ENCODE peak calls at places on chromosomes 7 and 10, in ten cellular contexts. One of them, this sample, is unnamed.

GRCh38 chr10:45433716-45434469 is 59.9 kb downstream of the ALOX5 start:
- DNase-seq in GM23338: no peak
- DNase-seq in coronary artery: no peak
- DNase-seq in fibroblast of lung: no peak
- DNase-seq in cardiac muscle cell: no peak
- DNase-seq in thyroid gland: no peak
- DNase-seq in lower lobe of right lung: no peak
- DNase-seq in PC-9: no peak
- DNase-seq in ovary: no peak
- DNase-seq in left lung: no peak
- DNase-seq in this sample: no peak

GRCh38 chr10:58642283-58642682 is 129.6 kb downstream of the BICC1 start:
- DNase-seq in GM23338: no peak
- DNase-seq in coronary artery: no peak
- DNase-seq in fibroblast of lung: no peak
- DNase-seq in cardiac muscle cell: peak
- DNase-seq in thyroid gland: no peak
- DNase-seq in lower lobe of right lung: no peak
- DNase-seq in PC-9: no peak
- DNase-seq in ovary: no peak
- DNase-seq in left lung: no peak
- DNase-seq in this sample: no peak

GRCh38 chr10:114352653-114353298 is 51.5 kb downstream of the AFAP1L2 start:
- DNase-seq in GM23338: no peak
- DNase-seq in coronary artery: no peak
- DNase-seq in fibroblast of lung: no peak
- DNase-seq in cardiac muscle cell: no peak
- DNase-seq in thyroid gland: no peak
- DNase-seq in lower lobe of right lung: no peak
- DNase-seq in PC-9: no peak
- DNase-seq in ovary: no peak
- DNase-seq in left lung: no peak
- DNase-seq in this sample: no peak

GRCh38 chr10:1648648-1649047 is 88.7 kb downstream of the ADARB2 start:
- DNase-seq in GM23338: no peak
- DNase-seq in coronary artery: peak
- DNase-seq in fibroblast of lung: no peak
- DNase-seq in cardiac muscle cell: no peak
- DNase-seq in thyroid gland: no peak
- DNase-seq in lower lobe of right lung: no peak
- DNase-seq in PC-9: no peak
- DNase-seq in ovary: no peak
- DNase-seq in left lung: no peak
- DNase-seq in this sample: no peak

GRCh38 chr10:120732643-120733313 is 118.4 kb upstream of the WDR11 start:
- DNase-seq in GM23338: no peak
- DNase-seq in coronary artery: no peak
- DNase-seq in fibroblast of lung: no peak
- DNase-seq in cardiac muscle cell: no peak
- DNase-seq in thyroid gland: no peak
- DNase-seq in lower lobe of right lung: no peak
- DNase-seq in PC-9: no peak
- DNase-seq in ovary: no peak
- DNase-seq in left lung: no peak
- DNase-seq in this sample: no peak

GRCh38 chr10:84938117-84938905 is 609.9 kb downstream of the CCSER2 start:
- DNase-seq in GM23338: no peak
- DNase-seq in coronary artery: no peak
- DNase-seq in fibroblast of lung: no peak
- DNase-seq in cardiac muscle cell: no peak
- DNase-seq in thyroid gland: peak
- DNase-seq in lower lobe of right lung: no peak
- DNase-seq in PC-9: no peak
- DNase-seq in ovary: no peak
- DNase-seq in left lung: no peak
- DNase-seq in this sample: peak

GRCh38 chr7:38881947-38882684 is 26.9 kb downstream of the VPS41 start:
- DNase-seq in GM23338: no peak
- DNase-seq in coronary artery: no peak
- DNase-seq in fibroblast of lung: no peak
- DNase-seq in cardiac muscle cell: no peak
- DNase-seq in thyroid gland: no peak
- DNase-seq in lower lobe of right lung: no peak
- DNase-seq in PC-9: no peak
- DNase-seq in ovary: no peak
- DNase-seq in left lung: no peak
- DNase-seq in this sample: no peak

GRCh38 chr10:7513936-7514335 is 103.1 kb upstream of the SFMBT2 start:
- DNase-seq in GM23338: no peak
- DNase-seq in coronary artery: no peak
- DNase-seq in fibroblast of lung: no peak
- DNase-seq in cardiac muscle cell: no peak
- DNase-seq in thyroid gland: no peak
- DNase-seq in lower lobe of right lung: no peak
- DNase-seq in PC-9: no peak
- DNase-seq in ovary: no peak
- DNase-seq in left lung: no peak
- DNase-seq in this sample: no peak

GRCh38 chr7:103989200-103989784 is at the start of gene RELN:
- DNase-seq in GM23338: peak
- DNase-seq in coronary artery: no peak
- DNase-seq in fibroblast of lung: peak
- DNase-seq in cardiac muscle cell: peak
- DNase-seq in thyroid gland: peak
- DNase-seq in lower lobe of right lung: no peak
- DNase-seq in PC-9: no peak
- DNase-seq in ovary: no peak
- DNase-seq in left lung: no peak
- DNase-seq in this sample: peak

GRCh38 chr10:29950391-29950790 is 109.0 kb downstream of the JCAD start:
- DNase-seq in GM23338: no peak
- DNase-seq in coronary artery: no peak
- DNase-seq in fibroblast of lung: peak
- DNase-seq in cardiac muscle cell: peak
- DNase-seq in thyroid gland: no peak
- DNase-seq in lower lobe of right lung: no peak
- DNase-seq in PC-9: no peak
- DNase-seq in ovary: no peak
- DNase-seq in left lung: no peak
- DNase-seq in this sample: no peak

GRCh38 chr7:82166666-82167065 is 276.9 kb downstream of the CACNA2D1 start:
- DNase-seq in GM23338: no peak
- DNase-seq in coronary artery: no peak
- DNase-seq in fibroblast of lung: no peak
- DNase-seq in cardiac muscle cell: peak
- DNase-seq in thyroid gland: no peak
- DNase-seq in lower lobe of right lung: no peak
- DNase-seq in PC-9: no peak
- DNase-seq in ovary: no peak
- DNase-seq in left lung: no peak
- DNase-seq in this sample: no peak

GRCh38 chr10:454860-455259 is 234.6 kb downstream of the DIP2C start:
- DNase-seq in GM23338: no peak
- DNase-seq in coronary artery: no peak
- DNase-seq in fibroblast of lung: peak
- DNase-seq in cardiac muscle cell: peak
- DNase-seq in thyroid gland: peak
- DNase-seq in lower lobe of right lung: no peak
- DNase-seq in PC-9: peak
- DNase-seq in ovary: peak
- DNase-seq in left lung: no peak
- DNase-seq in this sample: peak

GRCh38 chr7:20441886-20442505 is 111.3 kb downstream of the ITGB8 start:
- DNase-seq in GM23338: no peak
- DNase-seq in coronary artery: no peak
- DNase-seq in fibroblast of lung: no peak
- DNase-seq in cardiac muscle cell: no peak
- DNase-seq in thyroid gland: no peak
- DNase-seq in lower lobe of right lung: no peak
- DNase-seq in PC-9: no peak
- DNase-seq in ovary: no peak
- DNase-seq in left lung: no peak
- DNase-seq in this sample: no peak

GRCh38 chr7:38178695-38179344 is 775 bp downstream of the STARD3NL start:
- DNase-seq in GM23338: no peak
- DNase-seq in coronary artery: no peak
- DNase-seq in fibroblast of lung: peak
- DNase-seq in cardiac muscle cell: no peak
- DNase-seq in thyroid gland: no peak
- DNase-seq in lower lobe of right lung: no peak
- DNase-seq in PC-9: no peak
- DNase-seq in ovary: no peak
- DNase-seq in left lung: no peak
- DNase-seq in this sample: no peak

GRCh38 chr10:110279062-110279986 is 25.4 kb downstream of the SMNDC1 start:
- DNase-seq in GM23338: peak
- DNase-seq in coronary artery: no peak
- DNase-seq in fibroblast of lung: peak
- DNase-seq in cardiac muscle cell: peak
- DNase-seq in thyroid gland: peak
- DNase-seq in lower lobe of right lung: no peak
- DNase-seq in PC-9: peak
- DNase-seq in ovary: peak
- DNase-seq in left lung: no peak
- DNase-seq in this sample: peak

GRCh38 chr7:102042016-102042656 is 224.7 kb downstream of the CUX1 start:
- DNase-seq in GM23338: no peak
- DNase-seq in coronary artery: no peak
- DNase-seq in fibroblast of lung: peak
- DNase-seq in cardiac muscle cell: peak
- DNase-seq in thyroid gland: no peak
- DNase-seq in lower lobe of right lung: no peak
- DNase-seq in PC-9: peak
- DNase-seq in ovary: no peak
- DNase-seq in left lung: no peak
- DNase-seq in this sample: no peak

GRCh38 chr7:102039706-102040105 is 222.3 kb downstream of the CUX1 start:
- DNase-seq in GM23338: no peak
- DNase-seq in coronary artery: no peak
- DNase-seq in fibroblast of lung: no peak
- DNase-seq in cardiac muscle cell: no peak
- DNase-seq in thyroid gland: no peak
- DNase-seq in lower lobe of right lung: no peak
- DNase-seq in PC-9: no peak
- DNase-seq in ovary: no peak
- DNase-seq in left lung: peak
- DNase-seq in this sample: no peak

GRCh38 chr7:102044641-102044983 is 227.2 kb downstream of the CUX1 start:
- DNase-seq in GM23338: no peak
- DNase-seq in coronary artery: no peak
- DNase-seq in fibroblast of lung: no peak
- DNase-seq in cardiac muscle cell: no peak
- DNase-seq in thyroid gland: no peak
- DNase-seq in lower lobe of right lung: no peak
- DNase-seq in PC-9: no peak
- DNase-seq in ovary: no peak
- DNase-seq in left lung: no peak
- DNase-seq in this sample: no peak

GRCh38 chr7:102036958-102037357 is 219.5 kb downstream of the CUX1 start:
- DNase-seq in GM23338: no peak
- DNase-seq in coronary artery: no peak
- DNase-seq in fibroblast of lung: no peak
- DNase-seq in cardiac muscle cell: no peak
- DNase-seq in thyroid gland: no peak
- DNase-seq in lower lobe of right lung: no peak
- DNase-seq in PC-9: no peak
- DNase-seq in ovary: no peak
- DNase-seq in left lung: peak
- DNase-seq in this sample: no peak

GRCh38 chr7:102040569-102040968 is 223.1 kb downstream of the CUX1 start:
- DNase-seq in GM23338: no peak
- DNase-seq in coronary artery: no peak
- DNase-seq in fibroblast of lung: no peak
- DNase-seq in cardiac muscle cell: no peak
- DNase-seq in thyroid gland: no peak
- DNase-seq in lower lobe of right lung: no peak
- DNase-seq in PC-9: no peak
- DNase-seq in ovary: no peak
- DNase-seq in left lung: peak
- DNase-seq in this sample: no peak
- H3K27ac ChIP-seq in GM23338: no peak
- H3K27ac ChIP-seq in coronary artery: no peak
- H3K27ac ChIP-seq in fibroblast of lung: no peak
- H3K27ac ChIP-seq in cardiac muscle cell: peak
- H3K27ac ChIP-seq in thyroid gland: no peak
- H3K27ac ChIP-seq in lower lobe of right lung: no peak
- H3K27ac ChIP-seq in PC-9: no peak
- H3K27ac ChIP-seq in ovary: no peak
- H3K27ac ChIP-seq in left lung: no peak
- H3K27ac ChIP-seq in this sample: no peak

GRCh38 chr7:116451958-116452729 is 47.4 kb upstream of the CAV2 start:
- DNase-seq in GM23338: peak
- DNase-seq in coronary artery: no peak
- DNase-seq in fibroblast of lung: no peak
- DNase-seq in cardiac muscle cell: no peak
- DNase-seq in thyroid gland: no peak
- DNase-seq in lower lobe of right lung: no peak
- DNase-seq in PC-9: no peak
- DNase-seq in ovary: no peak
- DNase-seq in left lung: no peak
- DNase-seq in this sample: no peak
- TF ChIP-seq CTCF in GM23338: peak
- TF ChIP-seq CTCF in coronary artery: no peak
- TF ChIP-seq CTCF in fibroblast of lung: no peak
- TF ChIP-seq CTCF in cardiac muscle cell: no peak
- TF ChIP-seq CTCF in thyroid gland: no peak
- TF ChIP-seq CTCF in lower lobe of right lung: no peak
- TF ChIP-seq CTCF in PC-9: no peak
- TF ChIP-seq CTCF in ovary: no peak
- TF ChIP-seq CTCF in left lung: no peak
- TF ChIP-seq CTCF in this sample: no peak

GRCh38 chr10:76296885-76297775 is 865.7 kb downstream of the LRMDA start:
- DNase-seq in GM23338: no peak
- DNase-seq in coronary artery: no peak
- DNase-seq in fibroblast of lung: no peak
- DNase-seq in cardiac muscle cell: peak
- DNase-seq in thyroid gland: no peak
- DNase-seq in lower lobe of right lung: no peak
- DNase-seq in PC-9: no peak
- DNase-seq in ovary: no peak
- DNase-seq in left lung: no peak
- DNase-seq in this sample: no peak
- H3K27ac ChIP-seq in GM23338: no peak
- H3K27ac ChIP-seq in coronary artery: no peak
- H3K27ac ChIP-seq in fibroblast of lung: no peak
- H3K27ac ChIP-seq in cardiac muscle cell: peak
- H3K27ac ChIP-seq in thyroid gland: peak
- H3K27ac ChIP-seq in lower lobe of right lung: peak
- H3K27ac ChIP-seq in PC-9: no peak
- H3K27ac ChIP-seq in ovary: no peak
- H3K27ac ChIP-seq in left lung: no peak
- H3K27ac ChIP-seq in this sample: no peak

GRCh38 chr7:129213828-129214227 is 11.0 kb upstream of the AHCYL2 start:
- DNase-seq in GM23338: peak
- DNase-seq in coronary artery: no peak
- DNase-seq in fibroblast of lung: no peak
- DNase-seq in cardiac muscle cell: no peak
- DNase-seq in thyroid gland: peak
- DNase-seq in lower lobe of right lung: no peak
- DNase-seq in PC-9: peak
- DNase-seq in ovary: no peak
- DNase-seq in left lung: peak
- DNase-seq in this sample: no peak
- TF ChIP-seq CTCF in GM23338: peak
- TF ChIP-seq CTCF in coronary artery: no peak
- TF ChIP-seq CTCF in fibroblast of lung: no peak
- TF ChIP-seq CTCF in cardiac muscle cell: no peak
- TF ChIP-seq CTCF in thyroid gland: no peak
- TF ChIP-seq CTCF in lower lobe of right lung: no peak
- TF ChIP-seq CTCF in PC-9: peak
- TF ChIP-seq CTCF in ovary: no peak
- TF ChIP-seq CTCF in left lung: no peak
- TF ChIP-seq CTCF in this sample: no peak

This sample was measured in testis.